ENCODE peak calls at places on chromosomes 7 and 10, in ten cellular contexts. E, M, S, J, P, Z, G, A, Q and W are unnamed samples.

GRCh38 chr7:49486974-49487919 is 286.2 kb upstream of the VWC2 start:
- DNase-seq in E (no peak), M (no peak), S (no peak), J (no peak), P (no peak), Z (no peak), G (no peak), A (no peak), Q (no peak), W (no peak)

GRCh38 chr7:97846945-97847344 is 25.3 kb downstream of the ASNS start:
- DNase-seq in E (no peak), M (no peak), S (no peak), J (no peak), P (no peak), Z (no peak), G (no peak), A (no peak), Q (no peak), W (no peak)

GRCh38 chr7:91520645-91521044 is 256.4 kb downstream of the FZD1 start:
- DNase-seq in E (no peak), M (no peak), S (no peak), J (no peak), P (no peak), Z (no peak), G (no peak), A (no peak), Q (no peak), W (no peak)

GRCh38 chr7:94908204-94909022 is 1.0 kb downstream of the PPP1R9A start:
- DNase-seq in E (peak), M (peak), S (peak), J (peak), P (peak), Z (peak), G (peak), A (no peak), Q (no peak), W (no peak)

GRCh38 chr10:102225646-102226541 is at the start of gene ELOVL3:
- DNase-seq in E (peak), M (peak), S (peak), J (peak), P (peak), Z (peak), G (peak), A (peak), Q (peak), W (peak)

GRCh38 chr7:7737674-7738073 is 19.3 kb upstream of the RPA3 start:
- DNase-seq in E (no peak), M (no peak), S (no peak), J (no peak), P (peak), Z (no peak), G (no peak), A (no peak), Q (no peak), W (no peak)

GRCh38 chr7:137943132-137943551 is 58.7 kb downstream of the CREB3L2 start:
- DNase-seq in E (peak), M (no peak), S (no peak), J (no peak), P (no peak), Z (no peak), G (no peak), A (no peak), Q (no peak), W (peak)

GRCh38 chr7:17448479-17449423 is 150.3 kb downstream of the AHR start:
- DNase-seq in E (no peak), M (no peak), S (no peak), J (no peak), P (peak), Z (no peak), G (no peak), A (no peak), Q (no peak), W (no peak)

GRCh38 chr7:41467596-41467995 is 235.3 kb downstream of the INHBA start:
- DNase-seq in E (no peak), M (no peak), S (no peak), J (no peak), P (no peak), Z (no peak), G (no peak), A (no peak), Q (no peak), W (no peak)

GRCh38 chr10:125209591-125210373 is 49.4 kb upstream of the CTBP2 start:
- DNase-seq in E (no peak), M (no peak), S (no peak), J (no peak), P (no peak), Z (no peak), G (no peak), A (no peak), Q (no peak), W (no peak)

GRCh38 chr10:52778511-52779392 is 6.2 kb upstream of the MBL2 start:
- DNase-seq in E (no peak), M (no peak), S (no peak), J (no peak), P (peak), Z (no peak), G (peak), A (no peak), Q (no peak), W (no peak)

GRCh38 chr10:18504161-18504560 is 147.2 kb downstream of the NSUN6 start:
- DNase-seq in E (no peak), M (no peak), S (no peak), J (no peak), P (no peak), Z (no peak), G (no peak), A (no peak), Q (no peak), W (no peak)

GRCh38 chr7:77537136-77537594 is at the start of gene PTPN12:
- DNase-seq in E (no peak), M (no peak), S (peak), J (no peak), P (no peak), Z (no peak), G (peak), A (no peak), Q (peak), W (peak)

GRCh38 chr10:53699231-53699630 is 926.6 kb upstream of the MBL2 start:
- DNase-seq in E (no peak), M (no peak), S (no peak), J (no peak), P (no peak), Z (no peak), G (no peak), A (no peak), Q (no peak), W (no peak)

GRCh38 chr10:61822781-61823230 is 78.7 kb upstream of the ARID5B start:
- DNase-seq in E (no peak), M (no peak), S (no peak), J (no peak), P (no peak), Z (no peak), G (no peak), A (no peak), Q (no peak), W (no peak)

GRCh38 chr10:74081192-74081803 is 69.3 kb downstream of the AP3M1 start:
- DNase-seq in E (peak), M (peak), S (peak), J (peak), P (peak), Z (peak), G (no peak), A (no peak), Q (no peak), W (peak)

GRCh38 chr10:85741626-85742300 is 624.8 kb downstream of the GRID1 start:
- DNase-seq in E (no peak), M (no peak), S (no peak), J (peak), P (no peak), Z (no peak), G (no peak), A (peak), Q (no peak), W (no peak)

GRCh38 chr7:105972276-105972675 is 9.2 kb downstream of the CDHR3 start:
- DNase-seq in E (no peak), M (no peak), S (no peak), J (no peak), P (no peak), Z (no peak), G (no peak), A (no peak), Q (no peak), W (no peak)

GRCh38 chr10:3995302-3996210 is 210.5 kb upstream of the KLF6 start:
- DNase-seq in E (no peak), M (no peak), S (no peak), J (no peak), P (no peak), Z (no peak), G (no peak), A (no peak), Q (no peak), W (no peak)

GRCh38 chr7:92874567-92874966 is 38.2 kb upstream of the CDK6 start:
- DNase-seq in E (no peak), M (no peak), S (no peak), J (no peak), P (no peak), Z (no peak), G (no peak), A (no peak), Q (no peak), W (no peak)

GRCh38 chr7:101411477-101411954 is 48.8 kb downstream of the COL26A1 start:
- DNase-seq in E (no peak), M (no peak), S (no peak), J (no peak), P (no peak), Z (no peak), G (no peak), A (no peak), Q (no peak), W (no peak)

DNA sequence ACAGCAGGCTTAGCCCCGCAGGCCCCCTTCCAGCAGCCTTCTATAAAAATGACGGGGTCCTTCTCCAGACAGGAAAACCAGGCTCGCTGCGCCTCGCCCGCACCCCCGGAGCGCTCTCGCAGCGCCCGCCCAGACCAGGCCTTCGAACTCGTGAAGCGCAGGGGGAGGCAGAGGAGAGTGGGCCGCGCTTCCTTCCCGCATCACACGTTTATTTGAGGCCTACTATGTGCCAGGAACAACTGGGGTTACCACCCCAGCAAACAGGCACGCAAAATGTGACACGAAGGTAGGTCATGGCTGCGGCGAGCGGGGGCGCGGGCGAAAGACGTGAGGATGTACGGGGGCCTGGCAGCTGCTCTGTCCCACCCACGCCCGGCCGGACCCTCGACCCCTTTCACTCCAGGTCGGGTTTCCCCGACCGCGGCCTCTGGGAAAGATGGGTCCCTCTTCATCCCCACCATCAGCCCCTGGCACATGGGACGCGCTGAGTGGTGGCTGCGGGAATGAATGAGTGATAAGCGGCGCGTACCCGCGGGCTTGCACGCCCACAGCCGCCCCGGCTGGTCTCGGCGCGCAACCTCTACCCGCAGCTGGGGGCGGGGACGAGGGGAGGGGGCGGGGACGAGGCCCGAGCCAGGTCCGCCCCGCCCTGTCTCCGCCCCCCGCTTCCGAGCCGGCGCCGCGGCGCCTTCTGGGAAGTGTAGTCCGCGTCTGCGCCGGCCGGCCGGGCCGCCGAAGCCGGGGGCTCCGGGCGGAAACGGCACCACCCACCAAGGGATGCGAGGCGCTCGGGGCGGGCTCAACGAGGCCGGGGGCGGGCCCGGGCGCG is 59.1 kb downstream of the ZNF467 start:
- DNase-seq in E (peak), M (peak), S (peak), J (peak), P (peak), Z (peak), G (peak), A (peak), Q (peak), W (peak)
- TF ChIP-seq POLR2A in E (no peak), M (no peak), S (no peak), J (peak), P (peak), Z (peak), G (no peak), A (no peak), Q (no peak), W (no peak)

DNA sequence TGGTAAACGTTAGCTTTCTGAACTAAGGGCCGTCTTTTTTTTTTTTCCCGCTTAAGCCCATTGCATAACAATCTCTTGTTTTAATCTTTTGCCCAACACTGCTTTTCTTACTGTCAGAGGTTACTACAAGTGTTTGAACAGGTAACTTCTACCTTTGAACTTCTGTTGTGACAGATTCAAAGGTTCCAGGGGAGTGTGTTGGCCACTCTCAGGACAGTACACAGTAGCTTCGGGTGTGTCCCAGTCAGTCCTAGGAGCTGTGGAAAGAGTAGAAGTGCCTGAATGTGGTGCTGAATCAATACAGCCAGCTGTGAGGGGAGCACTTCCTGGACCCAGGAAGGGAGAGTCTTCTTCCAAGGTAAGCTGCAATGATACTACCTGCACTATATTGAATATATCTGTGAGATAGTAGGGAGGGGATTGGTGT is at the start of gene ACSL5:
- DNase-seq in E (no peak), M (peak), S (no peak), J (no peak), P (no peak), Z (no peak), G (no peak), A (no peak), Q (no peak), W (no peak)
- TF ChIP-seq POLR2A in E (no peak), M (no peak), S (no peak), J (no peak), P (no peak), Z (no peak), G (no peak), A (no peak), Q (no peak), W (no peak)

GRCh38 chr10:100183482-100183881 is 2.3 kb downstream of the ERLIN1 start:
- DNase-seq in E (no peak), M (no peak), S (peak), J (no peak), P (peak), Z (no peak), G (no peak), A (no peak), Q (no peak), W (no peak)
- TF ChIP-seq POLR2A in E (no peak), M (no peak), S (no peak), J (no peak), P (no peak), Z (no peak), G (no peak), A (no peak), Q (no peak), W (no peak)

GRCh38 chr10:119207367-119207668 is at the start of gene GRK5:
- DNase-seq in E (peak), M (peak), S (peak), J (peak), P (peak), Z (peak), G (peak), A (peak), Q (peak), W (peak)

GRCh38 chr10:119206603-119207366 is 586 bp upstream of the GRK5 start:
- DNase-seq in E (peak), M (peak), S (peak), J (peak), P (peak), Z (peak), G (peak), A (peak), Q (peak), W (peak)

GRCh38 chr10:119207713-119208552 is 562 bp downstream of the GRK5 start:
- DNase-seq in E (peak), M (peak), S (peak), J (peak), P (peak), Z (peak), G (peak), A (no peak), Q (peak), W (no peak)

GRCh38 chr10:119208553-119208940 is 1.2 kb downstream of the GRK5 start:
- DNase-seq in E (no peak), M (no peak), S (no peak), J (peak), P (no peak), Z (no peak), G (no peak), A (no peak), Q (no peak), W (no peak)

GRCh38 chr10:119205926-119206602 is 1.3 kb upstream of the GRK5 start:
- DNase-seq in E (peak), M (peak), S (peak), J (peak), P (peak), Z (no peak), G (peak), A (peak), Q (peak), W (peak)
- TF ChIP-seq POLR2A in E (no peak), M (no peak), S (no peak), J (peak), P (no peak), Z (peak), G (no peak), A (peak), Q (no peak), W (no peak)

GRCh38 chr10:91923371-91924211 is at the start of gene BTAF1:
- DNase-seq in E (peak), M (peak), S (peak), J (peak), P (peak), Z (peak), G (peak), A (peak), Q (peak), W (peak)
- TF ChIP-seq POLR2A in E (peak), M (no peak), S (peak), J (peak), P (peak), Z (peak), G (peak), A (peak), Q (peak), W (peak)

DNA sequence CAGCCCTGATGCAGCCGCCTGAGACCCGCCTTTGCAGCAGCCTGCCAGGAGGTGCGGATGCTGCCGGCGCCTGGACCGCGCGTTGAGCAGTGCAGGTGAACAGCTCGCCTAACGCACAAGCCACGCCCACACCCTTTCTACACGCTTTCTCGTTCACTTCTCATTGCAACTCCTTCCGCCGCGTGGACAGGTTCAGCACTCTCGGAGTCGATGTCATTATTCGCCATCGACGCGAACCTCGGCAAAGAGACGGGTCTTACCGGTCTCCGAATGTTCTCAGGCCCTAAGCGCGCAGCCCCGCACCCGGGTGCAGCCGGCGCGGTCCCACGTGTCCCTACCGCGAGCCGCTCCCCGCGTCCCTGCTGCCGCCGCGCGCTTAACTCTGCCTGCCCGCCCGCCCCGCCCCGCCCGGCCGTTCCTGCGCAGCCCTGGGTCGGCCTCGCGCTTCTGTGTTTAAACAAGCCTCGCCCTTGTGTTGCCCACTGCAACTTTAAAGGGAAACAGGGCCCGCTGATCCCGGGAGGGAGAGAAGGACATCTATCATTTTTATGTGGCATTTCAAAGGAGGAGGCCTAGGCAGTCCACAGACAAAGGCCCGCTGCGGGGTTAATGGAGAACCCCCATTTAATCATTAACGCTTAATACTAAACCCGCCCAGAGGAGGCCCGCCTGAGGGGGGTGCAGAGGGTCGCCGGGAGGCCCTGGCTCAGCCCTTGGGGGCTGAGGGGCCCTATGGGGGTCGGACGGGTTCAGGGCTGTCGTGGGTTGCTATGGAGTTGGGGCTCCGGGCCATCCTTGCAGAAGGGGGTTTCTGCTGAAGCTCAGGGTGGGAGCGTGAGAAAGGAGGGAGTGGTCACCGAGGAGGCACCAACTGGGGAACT is 128.5 kb downstream of the WDR11 start:
- DNase-seq in E (no peak), M (peak), S (peak), J (no peak), P (peak), Z (peak), G (peak), A (no peak), Q (no peak), W (no peak)
- TF ChIP-seq POLR2A in E (no peak), M (no peak), S (no peak), J (no peak), P (no peak), Z (peak), G (no peak), A (no peak), Q (no peak), W (no peak)